ENCODE peak calls at places on chromosome 3, in ten cellular contexts. U is breast epithelium; S is CD8-positive, alpha-beta memory T cell; F is H9; D is left ventricle myocardium inferior; T is cardiac muscle cell; X is left lung; Z is SJSA1; J is naive thymus-derived CD4-positive, alpha-beta T cell; Y is upper lobe of right lung. Q is an unnamed sample.

GRCh38 chr3:53796161-53796560 is 50.1 kb downstream of the CHDH start:
- DNase-seq in Y (peak; percentile 65), T (no peak), S (no peak), Z (no peak), X (no peak), D (peak; percentile 67), U (no peak), J (no peak), F (no peak), Q (no peak)

GRCh38 chr3:15204005-15204404 is 2.0 kb upstream of the CAPN7 start:
- DNase-seq in F (no peak), Z (no peak), U (no peak), S (no peak), X (no peak), Y (no peak), T (no peak), D (no peak), J (no peak), Q (no peak)

GRCh38 chr3:162704238-162704637 is 1207.6 kb downstream of the OTOL1 start:
- DNase-seq in F (no peak), T (no peak), Y (no peak), X (no peak), U (no peak), S (no peak), Z (no peak), J (no peak), D (no peak), Q (no peak)

GRCh38 chr3:195697582-195698324 is 23.0 kb upstream of the MUC20 start:
- DNase-seq in T (peak; percentile 88), J (no peak), F (peak; percentile 61), Y (no peak), D (no peak), Z (peak; percentile 39), X (no peak), U (no peak), S (no peak), Q (no peak)

GRCh38 chr3:25041871-25042584 is 386.0 kb upstream of the RARB start:
- DNase-seq in T (no peak), S (no peak), U (no peak), Y (no peak), D (no peak), X (no peak), F (no peak), Z (no peak), J (no peak), Q (no peak)

GRCh38 chr3:48630833-48631232 is 4.4 kb downstream of the SLC26A6 start:
- DNase-seq in Z (no peak), S (no peak), T (no peak), J (no peak), D (no peak), U (no peak), Y (no peak), F (no peak), X (peak; percentile 58), Q (no peak)

GRCh38 chr3:71688121-71688520 is 37.1 kb downstream of the EIF4E3 start:
- DNase-seq in Y (no peak), Z (no peak), F (no peak), S (no peak), T (no peak), U (no peak), J (no peak), D (no peak), X (no peak), Q (no peak)

GRCh38 chr3:45503904-45504651 is 90.5 kb upstream of the LIMD1 start:
- DNase-seq in Z (no peak), Y (no peak), D (no peak), F (no peak), U (no peak), S (no peak), T (no peak), X (no peak), J (no peak), Q (no peak)

GRCh38 chr3:4561661-4562060 is 68.5 kb downstream of the ITPR1 start:
- DNase-seq in D (no peak), Y (no peak), X (no peak), F (no peak), S (no peak), T (no peak), U (no peak), J (no peak), Z (no peak), Q (no peak)

GRCh38 chr3:5222283-5223005 is 34.9 kb downstream of the EDEM1 start:
- DNase-seq in U (no peak), D (no peak), S (no peak), Z (no peak), J (no peak), F (no peak), T (no peak), X (no peak), Y (no peak), Q (no peak)

GRCh38 chr3:16504242-16504641 is 9.3 kb downstream of the RFTN1 start:
- DNase-seq in U (no peak), J (no peak), Y (no peak), Z (no peak), D (no peak), F (no peak), T (no peak), X (no peak), S (no peak), Q (no peak)

GRCh38 chr3:78659386-78659987 is 1108.3 kb downstream of the ROBO1 start:
- DNase-seq in D (no peak), U (no peak), Z (peak; percentile 32), Y (no peak), S (no peak), F (no peak), J (no peak), X (no peak), T (peak; percentile 68), Q (no peak)

GRCh38 chr3:195394700-195395099 is 48.1 kb downstream of the ACAP2 start:
- DNase-seq in Y (no peak), J (no peak), F (no peak), X (no peak), U (no peak), Z (no peak), T (no peak), D (no peak), S (no peak), Q (no peak)

GRCh38 chr3:30341079-30341478 is 265.3 kb upstream of the TGFBR2 start:
- DNase-seq in X (no peak), T (no peak), D (no peak), J (no peak), F (no peak), S (no peak), U (no peak), Z (no peak), Y (no peak), Q (no peak)

GRCh38 chr3:3105815-3106214 is 4.4 kb downstream of the IL5RA start:
- DNase-seq in F (no peak), Y (no peak), U (no peak), J (no peak), X (no peak), D (no peak), T (no peak), Z (no peak), S (no peak), Q (no peak)
- H3K27ac ChIP-seq in F (no peak overlapping the region), Y (no peak overlapping the region), U (no peak overlapping the region), J (no peak overlapping the region), X (no peak overlapping the region), D (no peak overlapping the region), T (no peak overlapping the region), Z (no peak overlapping the region), S (no peak overlapping the region), Q (no peak overlapping the region)

GRCh38 chr3:187183210-187183862 is 13.9 kb upstream of the RTP1 start:
- DNase-seq in Z (peak; percentile 11), Y (no peak), D (no peak), S (no peak), T (no peak), J (no peak), U (no peak), F (peak; percentile 73), X (no peak), Q (no peak)
- H3K4me1 ChIP-seq in Z (peaks cover 30% of the 10 kb centered on the region), Y (peaks cover 5% of the 10 kb centered on the region), D (peaks cover 42% of the 10 kb centered on the region), S (no peaks in the 10 kb centered on the region), T (peaks cover 21% of the 10 kb centered on the region), J (no peaks in the 10 kb centered on the region), U (peaks cover 11% of the 10 kb centered on the region), F (peaks cover 20% of the 10 kb centered on the region), X (no peaks in the 10 kb centered on the region), Q (no peaks in the 10 kb centered on the region)

GRCh38 chr3:32662638-32663037 is 22.4 kb upstream of the CNOT10 start:
- DNase-seq in F (no peak), T (no peak), J (no peak), Y (no peak), D (no peak), X (no peak), U (no peak), Z (no peak), S (no peak), Q (no peak)
- H3K27ac ChIP-seq in F (no peak overlapping the region), T (no peak overlapping the region), J (no peak overlapping the region), Y (no peak overlapping the region), D (no peak overlapping the region), X (no peak overlapping the region), U (no peak overlapping the region), Z (no peak overlapping the region), S (no peak overlapping the region), Q (no peak overlapping the region)

GRCh38 chr3:169666501-169667379 is 3.2 kb upstream of the MECOM start:
- DNase-seq in U (no peak), F (peak; percentile 63), Z (no peak), T (no peak), Y (peak; percentile 70), D (no peak), X (peak; percentile 78), S (no peak), J (no peak), Q (peak; percentile 92)

GRCh38 chr3:169662215-169663070 is 1.1 kb downstream of the MECOM start:
- DNase-seq in Z (peak; percentile 46), X (peak; percentile 89), D (peak; percentile 71), T (peak; percentile 89), F (peak; percentile 85), S (peak; percentile 8), Y (peak; percentile 92), J (no peak), U (no peak), Q (peak; percentile 91)

GRCh38 chr3:169665264-169666078 is 2.0 kb upstream of the MECOM start:
- DNase-seq in D (no peak), S (no peak), Y (no peak), F (no peak), U (no peak), Z (no peak), J (no peak), T (no peak), X (no peak), Q (no peak)

GRCh38 chr3:169666079-169666436 is 2.5 kb upstream of the MECOM start:
- DNase-seq in T (no peak), Z (no peak), S (no peak), D (no peak), Y (no peak), X (no peak), J (no peak), F (no peak), U (no peak), Q (peak; percentile 33)

DNA sequence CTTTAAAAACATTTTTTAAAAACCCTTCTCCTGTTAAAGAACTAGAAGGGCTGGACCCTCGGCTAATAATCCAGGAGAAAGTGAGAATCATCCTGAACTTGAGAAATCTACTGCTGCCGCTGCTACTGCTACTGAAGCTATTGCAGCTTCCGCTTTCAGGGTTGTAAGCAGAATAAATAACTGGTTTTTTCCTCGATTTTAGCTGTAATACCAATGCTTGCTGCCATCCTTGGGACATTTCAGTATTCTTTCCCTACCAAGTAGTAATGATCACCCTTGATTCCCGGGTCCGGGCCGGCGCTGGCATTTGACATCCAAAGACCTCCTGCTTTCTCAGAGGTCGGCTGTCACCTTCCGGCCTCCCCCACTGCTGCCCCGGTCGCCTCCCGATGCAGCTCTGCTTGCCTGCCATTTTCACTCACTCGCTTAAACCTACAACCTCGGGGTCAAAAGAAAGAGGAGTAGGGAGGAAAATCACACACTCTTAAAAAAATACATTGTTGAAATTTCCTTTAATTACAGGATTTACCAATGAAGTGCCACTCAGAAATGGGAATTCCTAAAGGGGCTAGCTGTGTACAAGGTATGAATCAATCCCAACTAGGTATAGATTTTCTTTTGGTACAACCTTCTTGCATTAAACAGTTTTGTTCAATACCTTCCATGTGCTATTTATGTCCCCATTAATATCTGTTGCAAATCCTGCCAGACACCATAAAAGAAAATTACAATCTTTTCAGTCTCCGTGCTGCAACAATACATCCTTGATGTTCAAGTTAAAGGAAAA is 715 bp upstream of the MECOM start:
- DNase-seq in F (peak; percentile 38), Z (no peak), J (no peak), Y (peak; percentile 65), S (no peak), X (peak; percentile 82), T (peak; percentile 33), U (no peak), D (no peak), Q (peak; percentile 70)
- H3K4me1 ChIP-seq in F (peaks cover 5% of the 10 kb centered on the region), Z (peaks cover 24% of the 10 kb centered on the region), J (peaks cover 18% of the 10 kb centered on the region), Y (peaks cover 19% of the 10 kb centered on the region), S (peaks cover 49% of the 10 kb centered on the region), X (peaks cover 54% of the 10 kb centered on the region), T (peaks cover 6% of the 10 kb centered on the region), U (peaks cover 4% of the 10 kb centered on the region), D (peaks cover 66% of the 10 kb centered on the region), Q (peaks cover 8% of the 10 kb centered on the region)

Q was measured in pancreas.